ENCODE peak calls at places on chromosomes 7 and 10, in eight cellular contexts. G is heart right ventricle, I is mesendoderm, B is GM23248, Z is AG04450, A is Peyer's patch, E is cardiac muscle cell, V is foreskin fibroblast. X is an unnamed sample.
A peak's percentile ranks its signal among the peaks of the same experiment; 100 is the strongest.

GRCh38 chr10:349081-349480 is 213.8 kb downstream of the ZMYND11 start:
- DNase-seq in G (no peak), I (no peak), B (no peak), Z (no peak), A (no peak), E (no peak), V (no peak), X (peak; percentile 56)

GRCh38 chr7:4817178-4817905 is 41.9 kb downstream of the AP5Z1 start:
- DNase-seq in G (no peak), I (no peak), B (peak; percentile 19), Z (no peak), A (no peak), E (no peak), V (no peak), X (no peak)

GRCh38 chr7:64685741-64686140 is 19.8 kb downstream of the ZNF107 start:
- DNase-seq in G (no peak), I (no peak), B (no peak), Z (no peak), A (no peak), E (no peak), V (no peak), X (no peak)

GRCh38 chr7:148699772-148700629 is 1.3 kb downstream of the CUL1 start:
- DNase-seq in G (no peak), I (peak; percentile 69), B (peak; percentile 70), Z (no peak), A (no peak), E (peak; percentile 61), V (peak; percentile 47), X (no peak)

GRCh38 chr10:85888004-85888403 is 478.6 kb downstream of the GRID1 start:
- DNase-seq in G (no peak), I (no peak), B (no peak), Z (no peak), A (no peak), E (peak; percentile 11), V (no peak), X (no peak)

GRCh38 chr7:32073533-32073932 is 3.3 kb upstream of the PDE1C start:
- DNase-seq in G (no peak), I (no peak), B (no peak), Z (no peak), A (no peak), E (peak; percentile 33), V (no peak), X (no peak)

GRCh38 chr10:81251457-81252115 is 623.4 kb upstream of the NRG3 start:
- DNase-seq in G (no peak), I (peak; percentile 78), B (no peak), Z (no peak), A (no peak), E (no peak), V (no peak), X (no peak)

GRCh38 chr7:69364814-69365587 is 233.3 kb upstream of the AUTS2 start:
- DNase-seq in G (no peak), I (no peak), B (no peak), Z (no peak), A (no peak), E (no peak), V (no peak), X (no peak)

GRCh38 chr10:43708256-43708655 is 59.6 kb upstream of the ZNF32 start:
- DNase-seq in G (no peak), I (no peak), B (no peak), Z (no peak), A (no peak), E (no peak), V (no peak), X (peak; percentile 51)

GRCh38 chr10:130359711-130360110 is 223.5 kb downstream of the GLRX3 start:
- DNase-seq in G (no peak), I (no peak), B (no peak), Z (no peak), A (no peak), E (no peak), V (no peak), X (no peak)

GRCh38 chr7:19024261-19024660 is 93.2 kb downstream of the TWIST1 start:
- DNase-seq in G (no peak), I (no peak), B (peak; percentile 66), Z (peak; percentile 46), A (no peak), E (peak; percentile 89), V (peak; percentile 58), X (no peak)

GRCh38 chr10:9302142-9302746 is 1247.8 kb downstream of the GATA3 start:
- DNase-seq in G (no peak), I (peak; percentile 62), B (peak; percentile 79), Z (peak; percentile 21), A (no peak), E (peak; percentile 65), V (peak; percentile 77), X (no peak)

GRCh38 chr10:1738950-1739349 is 1.6 kb upstream of the ADARB2 start:
- DNase-seq in G (no peak), I (no peak), B (no peak), Z (no peak), A (no peak), E (no peak), V (no peak), X (no peak)

GRCh38 chr10:100347568-100348195 is 649 bp downstream of the SCD start:
- DNase-seq in G (no peak), I (no peak), B (peak; percentile 53), Z (no peak), A (no peak), E (no peak), V (no peak), X (no peak)

GRCh38 chr7:46902463-46902862 is 679.4 kb downstream of the TNS3 start:
- DNase-seq in G (no peak), I (no peak), B (no peak), Z (no peak), A (no peak), E (no peak), V (no peak), X (no peak)

GRCh38 chr7:101673951-101674350 is 44.9 kb upstream of the MYL10 start:
- DNase-seq in G (no peak), I (no peak), B (peak; percentile 38), Z (no peak), A (no peak), E (no peak), V (peak; percentile 28), X (no peak)

GRCh38 chr7:11213246-11213645 is 239.6 kb downstream of the PHF14 start:
- DNase-seq in G (no peak), I (no peak), B (no peak), Z (no peak), A (no peak), E (no peak), V (no peak), X (no peak)

GRCh38 chr7:140273417-140273816 is 96.6 kb upstream of the KDM7A start:
- DNase-seq in G (no peak), I (no peak), B (no peak), Z (no peak), A (no peak), E (no peak), V (no peak), X (peak; percentile 34)

GRCh38 chr10:48789861-48790739 is 105.4 kb downstream of the WDFY4 start:
- DNase-seq in G (no peak), I (no peak), B (no peak), Z (no peak), A (no peak), E (no peak), V (no peak), X (no peak)

GRCh38 chr10:71419002-71419540 is 22.4 kb downstream of the CDH23 start:
- DNase-seq in G (no peak), I (no peak), B (no peak), Z (no peak), A (no peak), E (no peak), V (no peak), X (no peak)

GRCh38 chr7:42543953-42544352 is 306.9 kb upstream of the GLI3 start:
- DNase-seq in G (no peak), I (no peak), B (peak; percentile 45), Z (no peak), A (no peak), E (peak; percentile 6), V (no peak), X (no peak)

GRCh38 chr10:87541114-87541513 is 36.4 kb downstream of the MINPP1 start:
- DNase-seq in G (no peak), I (no peak), B (peak; percentile 62), Z (no peak), A (no peak), E (no peak), V (peak; percentile 70), X (no peak)

GRCh38 chr10:103732339-103732738 is 123.0 kb downstream of the SH3PXD2A start:
- DNase-seq in G (no peak), I (no peak), B (no peak), Z (no peak), A (no peak), E (no peak), V (no peak), X (no peak)

GRCh38 chr10:110007171-110007700 is 548 bp upstream of the ADD3 start:
- DNase-seq in G (no peak), I (peak; percentile 47), B (peak; percentile 89), Z (no peak), A (no peak), E (no peak), V (peak; percentile 76), X (no peak)

GRCh38 chr7:21429021-21429420 is 1.1 kb downstream of the SP4 start:
- DNase-seq in G (no peak), I (no peak), B (no peak), Z (no peak), A (no peak), E (no peak), V (no peak), X (no peak)
- H3K4me3 ChIP-seq in G (peak overlapping the region; percentile 90), I (no peak overlapping the region), B (peak overlapping the region; percentile 97), Z (peak overlapping the region; percentile 68), A (peak overlapping the region; percentile 91), E (peak overlapping the region; percentile 42), V (peak overlapping the region; percentile 75), X (peak overlapping the region; percentile 93)

GRCh38 chr7:7687800-7688199 is 30.6 kb downstream of the RPA3 start:
- DNase-seq in G (no peak), I (no peak), B (no peak), Z (no peak), A (no peak), E (no peak), V (no peak), X (no peak)
- H3K4me3 ChIP-seq in G (no peak overlapping the region), I (no peak overlapping the region), B (peak overlapping the region; percentile 60), Z (no peak overlapping the region), A (no peak overlapping the region), E (no peak overlapping the region), V (no peak overlapping the region), X (no peak overlapping the region)

DNA sequence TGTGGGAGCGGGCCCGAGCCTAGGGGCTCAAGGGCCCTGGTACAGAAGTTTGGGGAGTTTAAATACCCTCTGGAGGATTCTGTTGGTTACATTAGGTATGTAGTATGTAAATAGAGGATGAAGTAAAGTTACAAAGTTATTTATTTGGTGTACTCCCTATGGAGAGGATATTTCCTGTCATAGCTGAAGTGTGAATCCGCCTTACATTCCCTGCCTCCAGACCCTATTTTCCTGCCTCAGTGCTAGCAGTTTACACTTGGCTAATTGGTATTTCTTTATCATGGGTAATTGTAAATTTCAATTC is 60.6 kb upstream of the KLF14 start:
- DNase-seq in G (no peak), I (no peak), B (no peak), Z (no peak), A (no peak), E (no peak), V (no peak), X (no peak)
- H3K4me3 ChIP-seq in G (no peak overlapping the region), I (no peak overlapping the region), B (peak overlapping the region; percentile 70), Z (peak overlapping the region; percentile 0), A (no peak overlapping the region), E (no peak overlapping the region), V (peak overlapping the region; percentile 38), X (no peak overlapping the region)

DNA sequence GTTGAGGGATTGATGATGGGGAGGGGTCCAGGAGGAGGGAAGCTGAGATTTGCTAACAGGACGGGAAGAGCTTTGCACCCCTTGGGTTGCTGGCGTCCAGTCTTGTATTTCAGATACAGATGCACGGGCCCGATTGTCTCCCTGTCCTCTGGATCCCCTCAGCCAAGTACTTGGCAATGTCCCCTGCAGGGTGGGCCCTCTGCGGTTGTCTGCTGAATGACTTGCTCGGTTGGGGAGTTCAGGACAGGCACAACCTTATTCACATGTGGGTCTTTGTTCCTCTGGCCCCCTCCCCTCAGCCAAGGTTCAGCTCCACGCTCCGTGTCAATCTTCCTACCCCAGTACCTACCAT is 7.0 kb downstream of the CPA5 start:
- DNase-seq in G (no peak), I (no peak), B (no peak), Z (no peak), A (no peak), E (no peak), V (no peak), X (no peak)
- H3K4me3 ChIP-seq in G (no peak overlapping the region), I (no peak overlapping the region), B (no peak overlapping the region), Z (no peak overlapping the region), A (no peak overlapping the region), E (no peak overlapping the region), V (no peak overlapping the region), X (no peak overlapping the region)

X was measured in upper lobe of right lung.